ENCODE peak calls at places on chromosome 22, in four cellular contexts. S, M, T and A are unnamed samples.

GRCh38 chr22:29704528-29705285 is 15.1 kb upstream of the CABP7 start:
- DNase-seq in S (peak; percentile 23), M (peak; percentile 28), T (peak; percentile 87), A (peak; percentile 80)

GRCh38 chr22:26648011-26648497 is 9.3 kb upstream of the MIAT start:
- DNase-seq in S (no peak), M (no peak), T (peak; percentile 100), A (no peak)

GRCh38 chr22:50737728-50738648 is at the start of gene ACR:
- DNase-seq in S (no peak), M (no peak), T (no peak), A (no peak)

GRCh38 chr22:27795053-27795452 is 6.5 kb downstream of the MN1 start:
- DNase-seq in S (no peak), M (no peak), T (no peak), A (no peak)

GRCh38 chr22:20959578-20960461 is 7.2 kb upstream of the AIFM3 start:
- DNase-seq in S (no peak), M (no peak), T (peak; percentile 34), A (no peak)

GRCh38 chr22:24003887-24004286 is 1.4 kb downstream of the GSTT4 start:
- DNase-seq in S (no peak), M (no peak), T (no peak), A (no peak)

GRCh38 chr22:37089451-37089850 is 20.1 kb downstream of the TMPRSS6 start:
- DNase-seq in S (no peak), M (peak; percentile 28), T (no peak), A (no peak)

GRCh38 chr22:39545310-39546063 is 12.9 kb upstream of the RPS19BP1 start:
- DNase-seq in S (no peak), M (no peak), T (no peak), A (no peak)

GRCh38 chr22:48233586-48233985 is 1471.1 kb downstream of the TBC1D22A start:
- DNase-seq in S (no peak), M (no peak), T (no peak), A (no peak)